ENCODE peak calls at places on chromosome 12, in ten cellular contexts. V, W, U, Y, S, J, G, E, K and I are unnamed samples.

GRCh38 chr12:60501124-60501729 is 905.4 kb downstream of the SLC16A7 start:
- DNase-seq in V (no peak), W (no peak), U (no peak), Y (no peak), S (no peak), J (no peak), G (no peak), E (no peak), K (no peak), I (no peak)

GRCh38 chr12:100987552-100988277 is 193.1 kb downstream of the ANO4 start:
- DNase-seq in V (no peak), W (peak), U (peak), Y (no peak), S (peak), J (peak), G (no peak), E (no peak), K (peak), I (no peak)

GRCh38 chr12:85519163-85519562 is 239.1 kb downstream of the ALX1 start:
- DNase-seq in V (no peak), W (no peak), U (no peak), Y (no peak), S (no peak), J (no peak), G (no peak), E (no peak), K (no peak), I (no peak)

GRCh38 chr12:50825372-50825838 is 17.3 kb upstream of the TMPRSS12 start:
- DNase-seq in V (no peak), W (peak), U (no peak), Y (no peak), S (peak), J (peak), G (no peak), E (no peak), K (peak), I (no peak)

GRCh38 chr12:24595652-24596235 is 353.2 kb downstream of the BCAT1 start:
- DNase-seq in V (no peak), W (peak), U (no peak), Y (no peak), S (peak), J (peak), G (no peak), E (no peak), K (peak), I (no peak)

GRCh38 chr12:71792599-71792998 is 37.9 kb downstream of the RAB21 start:
- DNase-seq in V (no peak), W (no peak), U (no peak), Y (no peak), S (no peak), J (no peak), G (no peak), E (no peak), K (no peak), I (no peak)

GRCh38 chr12:22396253-22396652 is 61.7 kb upstream of the ST8SIA1 start:
- DNase-seq in V (no peak), W (no peak), U (no peak), Y (no peak), S (no peak), J (no peak), G (no peak), E (no peak), K (no peak), I (no peak)

GRCh38 chr12:30806989-30807694 is 52.4 kb upstream of the CAPRIN2 start:
- DNase-seq in V (no peak), W (peak), U (no peak), Y (peak), S (peak), J (peak), G (no peak), E (no peak), K (peak), I (no peak)

GRCh38 chr12:127401005-127401404 is 866.0 kb upstream of the TMEM132C start:
- DNase-seq in V (no peak), W (no peak), U (no peak), Y (no peak), S (no peak), J (no peak), G (no peak), E (no peak), K (no peak), I (no peak)

GRCh38 chr12:6730169-6730568 is 6.3 kb downstream of the COPS7A start:
- DNase-seq in V (no peak), W (no peak), U (no peak), Y (no peak), S (no peak), J (no peak), G (no peak), E (no peak), K (no peak), I (no peak)

DNA sequence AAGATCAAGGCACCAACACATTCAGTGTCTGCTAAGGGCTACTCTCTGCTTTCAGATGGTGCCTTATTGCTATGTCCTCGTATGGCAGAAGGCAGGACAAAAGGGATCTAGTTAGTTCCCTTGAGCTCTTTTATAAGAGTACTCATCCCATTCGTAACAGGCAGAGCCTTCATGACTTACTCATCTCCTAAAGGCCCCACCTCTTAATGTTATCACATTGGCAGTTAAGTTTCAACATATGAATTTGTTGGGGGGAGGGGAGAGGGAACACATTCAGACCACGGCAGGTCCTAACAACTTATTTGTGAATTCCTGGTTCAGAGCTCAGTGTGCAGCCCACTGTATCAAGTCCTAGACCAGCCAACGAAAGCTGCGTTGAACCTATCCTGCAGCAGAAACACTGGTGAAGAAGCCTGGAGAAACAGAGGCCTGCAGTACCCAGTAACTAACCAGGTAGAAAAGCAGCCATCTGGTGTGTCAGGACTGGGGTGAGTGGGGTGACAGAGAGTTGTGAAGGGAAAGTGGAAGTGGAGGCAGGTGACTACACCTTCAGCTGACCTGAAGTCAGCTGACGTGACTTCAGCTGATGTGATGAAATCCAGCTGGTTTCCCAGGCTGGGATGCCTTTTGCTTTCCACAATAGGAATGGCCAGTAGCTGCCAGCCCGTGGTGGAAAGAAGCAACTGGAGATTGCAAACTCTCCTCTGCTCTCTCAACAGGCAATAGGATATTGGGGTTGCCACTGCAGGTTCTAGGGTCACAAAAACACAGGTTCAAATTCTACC is 101.6 kb upstream of the PLXNC1 start:
- DNase-seq in V (no peak), W (no peak), U (no peak), Y (no peak), S (no peak), J (no peak), G (no peak), E (no peak), K (no peak), I (no peak)
- TF ChIP-seq EP300 in V (no peak), W (no peak), U (no peak), Y (no peak), S (no peak), J (no peak), G (no peak), E (peak), K (no peak), I (no peak)

DNA sequence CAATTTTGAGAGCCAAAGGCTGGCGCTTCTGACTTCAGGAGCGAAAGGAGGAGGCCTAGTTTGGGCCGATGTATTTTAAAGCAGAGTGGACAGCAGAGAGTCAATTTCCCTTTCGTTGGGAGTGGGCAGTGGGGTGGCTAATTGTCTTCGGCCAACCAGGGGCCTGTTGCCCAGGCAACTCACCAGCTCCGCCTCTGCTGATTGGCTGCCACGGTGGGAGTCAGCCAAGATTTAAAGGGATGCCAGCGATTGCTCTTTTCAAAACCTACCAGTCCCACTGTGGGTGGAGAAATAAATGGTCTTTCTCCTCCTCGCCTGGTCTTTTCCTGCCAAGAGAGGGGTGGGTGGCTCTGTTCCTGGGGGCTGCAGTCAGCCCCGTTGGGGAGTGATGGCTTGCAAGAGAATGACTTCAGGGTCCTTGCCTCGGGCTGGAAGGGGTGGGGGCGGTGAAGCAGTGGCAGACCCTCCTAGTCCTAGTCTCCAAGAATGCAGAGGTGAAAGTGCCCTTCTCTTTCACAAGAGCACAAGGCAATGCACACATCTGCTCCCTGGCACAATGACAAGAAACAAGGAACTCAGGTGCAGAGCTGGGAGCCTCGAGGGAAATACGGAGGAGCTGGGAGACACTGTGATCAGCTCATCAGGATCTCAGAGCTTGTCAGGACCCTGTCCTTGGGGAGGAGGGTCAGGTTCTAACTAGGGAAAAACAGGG is 37.7 kb downstream of the RASAL1 start:
- DNase-seq in V (no peak), W (no peak), U (no peak), Y (no peak), S (no peak), J (no peak), G (no peak), E (no peak), K (peak), I (peak)
- TF ChIP-seq EP300 in V (no peak), W (no peak), U (no peak), Y (no peak), S (no peak), J (no peak), G (no peak), E (no peak), K (no peak), I (no peak)

GRCh38 chr12:110917961-110918360 is 2.4 kb downstream of the MYL2 start:
- DNase-seq in V (no peak), W (no peak), U (no peak), Y (no peak), S (no peak), J (no peak), G (no peak), E (no peak), K (no peak), I (no peak)

GRCh38 chr12:110917467-110917866 is 2.9 kb downstream of the MYL2 start:
- DNase-seq in V (no peak), W (peak), U (no peak), Y (no peak), S (no peak), J (peak), G (no peak), E (no peak), K (no peak), I (no peak)

GRCh38 chr12:110919720-110920119 is 659 bp downstream of the MYL2 start:
- DNase-seq in V (no peak), W (no peak), U (no peak), Y (no peak), S (no peak), J (no peak), G (no peak), E (no peak), K (no peak), I (no peak)

GRCh38 chr12:110913119-110914056 is 7.0 kb downstream of the MYL2 start:
- DNase-seq in V (no peak), W (no peak), U (no peak), Y (no peak), S (no peak), J (no peak), G (no peak), E (no peak), K (no peak), I (no peak)

DNA sequence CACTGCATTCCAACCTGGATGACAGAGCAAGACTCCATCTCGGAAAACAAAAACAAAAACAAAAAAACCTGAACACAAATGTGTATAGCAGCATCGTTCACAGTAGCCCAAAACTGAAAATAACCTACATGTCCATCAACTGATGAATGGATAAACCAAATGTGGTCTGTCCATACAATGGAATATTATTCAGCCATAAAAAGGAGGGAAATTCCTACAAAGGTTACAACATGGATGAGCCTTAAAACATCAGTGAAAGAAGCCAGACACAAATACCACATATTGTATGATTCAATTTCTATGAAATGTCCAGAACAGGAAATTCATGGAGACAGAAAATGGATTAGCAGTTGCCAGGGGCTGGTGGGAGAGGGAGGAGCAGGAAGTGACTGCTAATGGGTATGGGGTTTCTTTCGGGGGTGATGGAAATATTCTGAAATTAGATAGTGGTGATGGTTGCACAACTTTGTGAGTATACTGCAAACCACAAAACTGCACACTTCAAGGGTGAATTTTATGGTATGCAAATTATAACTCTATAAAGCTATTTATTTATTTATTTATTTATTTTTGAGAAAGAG is 4.0 kb downstream of the MYL2 start:
- DNase-seq in V (no peak), W (no peak), U (no peak), Y (no peak), S (no peak), J (no peak), G (no peak), E (no peak), K (no peak), I (no peak)
- TF ChIP-seq EP300 in V (no peak), W (no peak), U (no peak), Y (no peak), S (no peak), J (no peak), G (no peak), E (no peak), K (no peak), I (no peak)

GRCh38 chr12:53325539-53326061 is 4.2 kb upstream of the AAAS start:
- DNase-seq in V (peak), W (peak), U (peak), Y (peak), S (no peak), J (peak), G (peak), E (peak), K (peak), I (peak)
- TF ChIP-seq EP300 in V (no peak), W (no peak), U (no peak), Y (no peak), S (no peak), J (no peak), G (no peak), E (no peak), K (no peak), I (no peak)

GRCh38 chr12:45989857-45990467 is 412 bp downstream of the SCAF11 start:
- DNase-seq in V (peak), W (peak), U (peak), Y (peak), S (peak), J (peak), G (peak), E (peak), K (peak), I (peak)
- TF ChIP-seq EP300 in V (no peak), W (no peak), U (no peak), Y (no peak), S (no peak), J (no peak), G (no peak), E (no peak), K (no peak), I (peak)